ENCODE peak calls at places on chromosomes 11 and 22, in five cellular contexts. Y is GM10248, L is A549, J is uterus, R is coronary artery. I is an unnamed sample.

GRCh38 chr22:46833228-46833627 is 70.8 kb downstream of the TBC1D22A start:
- DNase-seq in Y (no peak), J (no peak), R (peak; percentile 59), L (peak; percentile 22), I (no peak)

GRCh38 chr11:80162387-80162786 is 721.6 kb upstream of the TENM4 start:
- DNase-seq in L (no peak), R (no peak), Y (no peak), J (no peak), I (no peak)

GRCh38 chr22:30823015-30823370 is 128.3 kb downstream of the OSBP2 start:
- DNase-seq in J (no peak), L (no peak), Y (no peak), R (peak; percentile 45), I (no peak)

GRCh38 chr11:45894555-45895247 is 9.2 kb downstream of the MAPK8IP1 start:
- DNase-seq in L (no peak), R (no peak), Y (no peak), J (no peak), I (no peak)

GRCh38 chr11:126808851-126809250 is 191.7 kb downstream of the KIRREL3 start:
- DNase-seq in Y (no peak), R (no peak), L (no peak), J (no peak), I (no peak)

GRCh38 chr22:21445437-21446127 is 21.6 kb upstream of the TMEM191C start:
- DNase-seq in Y (no peak), J (peak; percentile 11), L (no peak), R (no peak), I (no peak)

GRCh38 chr11:112024178-112024777 is 930 bp upstream of the DLAT start:
- DNase-seq in R (no peak), J (no peak), L (no peak), Y (peak; percentile 53), I (peak; percentile 53)

GRCh38 chr11:46386674-46387073 is 4.9 kb downstream of the CHRM4 start:
- DNase-seq in J (no peak), Y (no peak), L (no peak), R (no peak), I (no peak)

GRCh38 chr22:23117890-23118646 is 23.7 kb downstream of the RSPH14 start:
- DNase-seq in Y (no peak), R (no peak), L (no peak), J (no peak), I (no peak)

GRCh38 chr11:133833899-133834296 is 11.4 kb downstream of the SPATA19 start:
- DNase-seq in Y (no peak), R (peak; percentile 45), J (no peak), L (no peak), I (no peak)

GRCh38 chr22:19796169-19796568 is 35.6 kb downstream of the TBX1 start:
- DNase-seq in L (no peak), R (no peak), J (no peak), Y (no peak), I (no peak)

GRCh38 chr11:120184371-120184945 is 26.4 kb upstream of the OAF start:
- DNase-seq in J (peak; percentile 49), Y (no peak), R (peak; percentile 73), L (no peak), I (no peak)

GRCh38 chr22:31577711-31578110 is 81.4 kb downstream of the SFI1 start:
- DNase-seq in L (no peak), J (no peak), Y (no peak), R (no peak), I (no peak)

GRCh38 chr11:70065318-70066135 is 12.6 kb upstream of the ANO1 start:
- DNase-seq in J (no peak), Y (no peak), R (peak; percentile 63), L (no peak), I (peak; percentile 10)

GRCh38 chr11:130908770-130909625 is 7.3 kb downstream of the SNX19 start:
- DNase-seq in Y (no peak), J (no peak), R (no peak), L (no peak), I (no peak)

GRCh38 chr11:111736191-111736590 is 30.0 kb downstream of the PPP2R1B start:
- DNase-seq in J (no peak), Y (no peak), L (no peak), R (no peak), I (no peak)

GRCh38 chr11:69172674-69173073 is 16.9 kb downstream of the SMIM38 start:
- DNase-seq in R (no peak), J (no peak), L (no peak), Y (no peak), I (no peak)

GRCh38 chr11:10514713-10515112 is 26.3 kb downstream of the RNF141 start:
- DNase-seq in J (no peak), R (no peak), Y (no peak), L (no peak), I (no peak)

GRCh38 chr11:128715691-128716153 is 21.9 kb downstream of the FLI1 start:
- DNase-seq in J (peak; percentile 34), R (no peak), Y (no peak), L (no peak), I (no peak)

GRCh38 chr11:86553322-86553721 is 119.1 kb downstream of the ME3 start:
- DNase-seq in J (no peak), L (no peak), R (no peak), Y (no peak), I (no peak)

GRCh38 chr11:64518928-64519327 is 72.1 kb upstream of the SLC22A12 start:
- DNase-seq in Y (no peak), R (no peak), L (no peak), J (no peak), I (no peak)

GRCh38 chr11:86274999-86275398 is 27.0 kb upstream of the HIKESHI start:
- DNase-seq in J (no peak), Y (no peak), L (no peak), R (no peak), I (no peak)

GRCh38 chr11:36492724-36493304 is 17.3 kb downstream of the TRAF6 start:
- DNase-seq in R (no peak), J (peak; percentile 23), L (peak; percentile 48), Y (peak; percentile 45), I (peak; percentile 41)

GRCh38 chr11:47242596-47243192 is 5.9 kb downstream of the ACP2 start:
- DNase-seq in L (no peak), Y (no peak), R (no peak), J (no peak), I (no peak)

GRCh38 chr11:20015101-20015500 is 145.2 kb downstream of the DBX1 start:
- DNase-seq in J (no peak), Y (no peak), L (no peak), R (no peak), I (no peak)

GRCh38 chr22:31093090-31093850 is 12.2 kb downstream of the SMTN start:
- DNase-seq in J (peak; percentile 75), R (peak; percentile 89), L (no peak), Y (no peak), I (no peak)

GRCh38 chr22:22681221-22681739 is 36.9 kb downstream of the GGTLC2 start:
- DNase-seq in R (no peak), J (no peak), Y (no peak), L (no peak), I (no peak)

GRCh38 chr22:38412435-38413084 is 42.4 kb downstream of the KCNJ4 start:
- DNase-seq in L (peak; percentile 40), Y (peak; percentile 75), R (no peak), J (peak; percentile 15), I (peak; percentile 87)

GRCh38 chr11:76591416-76591815 is 79.1 kb downstream of the LRRC32 start:
- DNase-seq in L (no peak), Y (no peak), R (no peak), J (no peak), I (no peak)

GRCh38 chr11:102914238-102915043 is 39.7 kb upstream of the MMP12 start:
- DNase-seq in R (no peak), J (peak; percentile 14), Y (no peak), L (peak; percentile 18), I (peak; percentile 13)

GRCh38 chr11:112658521-112658920 is 302.7 kb upstream of the NCAM1 start:
- DNase-seq in J (no peak), Y (no peak), L (no peak), R (no peak), I (no peak)

GRCh38 chr11:63911440-63911839 is 5.5 kb downstream of the RCOR2 start:
- DNase-seq in R (no peak), L (no peak), Y (no peak), J (no peak), I (no peak)

GRCh38 chr11:520428-521178 is 13.6 kb upstream of the RNH1 start:
- DNase-seq in L (no peak), J (no peak), R (no peak), Y (no peak), I (no peak)
- TF ChIP-seq CTCF in L (no peak), J (no peak), R (no peak), Y (no peak), I (no peak)

DNA sequence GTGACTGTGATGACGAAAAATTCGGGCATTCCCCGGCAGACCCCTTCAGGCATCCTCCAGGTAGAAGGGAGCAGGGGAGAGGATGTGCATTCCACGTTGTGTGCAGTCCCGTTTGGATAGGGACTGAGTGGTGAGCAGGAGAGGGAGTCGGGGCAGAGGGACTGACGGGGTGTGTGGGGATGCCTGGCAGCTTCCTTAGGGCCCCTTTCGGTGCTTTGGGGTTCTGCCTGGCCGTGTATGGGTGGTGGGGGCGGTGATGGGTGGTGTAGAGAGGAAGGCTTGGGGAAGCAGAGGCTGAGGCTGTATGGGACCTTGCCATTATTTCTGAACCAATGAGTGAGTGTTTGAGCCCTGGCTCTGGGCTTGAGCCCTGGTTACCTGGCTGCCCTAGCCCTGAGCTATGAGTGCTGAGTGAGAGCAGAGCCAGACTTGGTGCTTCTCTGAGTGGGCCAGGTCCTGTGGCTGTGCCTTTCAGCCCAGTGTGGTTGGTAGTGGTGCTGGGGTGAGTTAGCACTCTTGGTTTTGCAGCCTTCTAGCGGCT is 914 bp downstream of the INPPL1 start:
- DNase-seq in L (no peak), R (no peak), Y (peak; percentile 19), J (no peak), I (peak; percentile 30)
- TF ChIP-seq CTCF in L (no peak), R (no peak), Y (no peak), J (no peak), I (no peak)

GRCh38 chr11:2743427-2744110 is 43.8 kb upstream of the KCNQ1OT1 start:
- DNase-seq in L (no peak), Y (no peak), J (no peak), R (no peak), I (no peak)

GRCh38 chr11:2742201-2742600 is 42.4 kb upstream of the KCNQ1OT1 start:
- DNase-seq in R (no peak), Y (no peak), L (no peak), J (no peak), I (no peak)

GRCh38 chr11:2741377-2742131 is 41.8 kb upstream of the KCNQ1OT1 start:
- DNase-seq in L (peak; percentile 41), Y (no peak), J (peak; percentile 57), R (no peak), I (no peak)

GRCh38 chr11:2744166-2744565 is 44.4 kb upstream of the KCNQ1OT1 start:
- DNase-seq in Y (no peak), R (no peak), L (no peak), J (no peak), I (no peak)

GRCh38 chr11:2742611-2743426 is 43.0 kb upstream of the KCNQ1OT1 start:
- DNase-seq in J (no peak), Y (no peak), L (no peak), R (no peak), I (no peak)
- TF ChIP-seq CTCF in J (no peak), Y (no peak), L (no peak), R (no peak), I (no peak)

DNA sequence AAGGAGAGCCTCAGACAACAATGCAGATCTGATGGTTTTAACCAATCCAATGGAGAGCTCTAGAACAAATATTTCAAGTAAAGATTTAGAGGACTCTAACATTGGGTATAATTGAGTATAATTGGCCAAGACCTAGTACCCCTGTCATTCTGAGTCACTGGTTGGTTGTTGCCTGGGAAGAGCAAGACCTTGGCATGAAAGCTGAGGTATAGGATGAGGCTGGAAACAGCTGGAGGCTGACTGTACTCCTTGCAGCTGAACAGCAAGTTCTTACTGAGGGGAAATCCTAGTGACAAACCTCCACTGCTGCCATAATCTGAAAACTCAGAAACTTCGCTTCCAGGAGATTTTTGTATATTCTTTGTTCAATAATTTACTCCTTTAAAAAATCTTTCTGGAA is 54.3 kb upstream of the MUC15 start:
- DNase-seq in Y (no peak), J (no peak), R (no peak), L (no peak), I (no peak)
- TF ChIP-seq CTCF in Y (no peak), J (no peak), R (no peak), L (no peak), I (no peak)

I was measured in GM13976.